ENCODE peak calls at places on chromosomes 5 and 9, in six cellular contexts. M is HAP-1; Y is smooth muscle cell of the brain vasculature; P is RKO; F is NCI-H69; L is effector CD8-positive, alpha-beta T cell. H is an unnamed sample.

GRCh38 chr9:70602364-70603019 is 188.0 kb upstream of the KLF9 start:
- DNase-seq in M (peak; percentile 89), Y (peak; percentile 69), P (peak; percentile 77), F (peak; percentile 85), L (no peak), H (peak; percentile 58)

GRCh38 chr5:168121138-168121494 is 170.3 kb upstream of the WWC1 start:
- DNase-seq in M (no peak), Y (no peak), P (no peak), F (no peak), L (no peak), H (no peak)

GRCh38 chr9:107983191-107983603 is 493.6 kb upstream of the KLF4 start:
- DNase-seq in M (no peak), Y (no peak), P (no peak), F (no peak), L (no peak), H (no peak)

GRCh38 chr5:68533571-68534051 is 318.1 kb downstream of the PIK3R1 start:
- DNase-seq in M (no peak), Y (no peak), P (no peak), F (peak; percentile 100), L (no peak), H (no peak)

GRCh38 chr5:175443514-175444059 is 395 bp downstream of the DRD1 start:
- DNase-seq in M (no peak), Y (no peak), P (no peak), F (no peak), L (no peak), H (peak; percentile 36)

GRCh38 chr5:172713113-172713808 is 57.7 kb downstream of the DUSP1 start:
- DNase-seq in M (peak; percentile 13), Y (no peak), P (no peak), F (peak; percentile 71), L (peak; percentile 77), H (peak; percentile 84)

GRCh38 chr9:92657296-92658094 is 12.4 kb downstream of the IPPK start:
- DNase-seq in M (no peak), Y (no peak), P (no peak), F (no peak), L (no peak), H (no peak)

GRCh38 chr9:111525056-111525977 is at the start of gene ZNF483:
- DNase-seq in M (peak; percentile 76), Y (peak; percentile 36), P (peak; percentile 79), F (peak; percentile 97), L (peak; percentile 50), H (peak; percentile 67)

GRCh38 chr5:172906888-172907287 is 52.3 kb upstream of the RPL26L1 start:
- DNase-seq in M (no peak), Y (no peak), P (no peak), F (no peak), L (no peak), H (no peak)

GRCh38 chr5:172559004-172559932 is 81.8 kb upstream of the NEURL1B start:
- DNase-seq in M (no peak), Y (peak; percentile 70), P (peak; percentile 28), F (no peak), L (no peak), H (no peak)

GRCh38 chr5:17157916-17158529 is 59.4 kb upstream of the BASP1 start:
- DNase-seq in M (no peak), Y (no peak), P (no peak), F (no peak), L (no peak), H (no peak)

GRCh38 chr9:115035872-115036612 is 81.9 kb downstream of the TNC start:
- DNase-seq in M (no peak), Y (no peak), P (peak; percentile 29), F (no peak), L (no peak), H (peak; percentile 49)

GRCh38 chr9:38687389-38687842 is 32.5 kb downstream of the FAM240B start:
- DNase-seq in M (no peak), Y (no peak), P (peak; percentile 37), F (no peak), L (no peak), H (no peak)

GRCh38 chr5:177018341-177018740 is 4.2 kb upstream of the ZNF346 start:
- DNase-seq in M (no peak), Y (no peak), P (no peak), F (peak; percentile 61), L (no peak), H (no peak)

H was measured in GM13976.